ENCODE peak calls at places on chromosomes 16 and 17, in five cellular contexts. I is GM12878, Z is NT2/D1, A is HepG2, C is H1. O is an unnamed sample.

GRCh38 chr16:10100829-10101228 is 81.4 kb downstream of the GRIN2A start:
- DNase-seq in I (no peak), Z (no peak), A (no peak), C (no peak), O (no peak)

GRCh38 chr17:39845052-39845976 is 18.8 kb downstream of the IKZF3 start:
- DNase-seq in I (no peak), Z (no peak), A (no peak), C (no peak), O (no peak)

GRCh38 chr17:48162946-48163506 is 55.5 kb downstream of the SNX11 start:
- DNase-seq in I (no peak), Z (no peak), A (peak; percentile 56), C (no peak), O (peak; percentile 37)

GRCh38 chr17:82384730-82385429 is 13.3 kb downstream of the UTS2R start:
- DNase-seq in I (no peak), Z (no peak), A (peak; percentile 74), C (no peak), O (no peak)

GRCh38 chr16:3980311-3981111 is 100.0 kb upstream of the CREBBP start:
- DNase-seq in I (no peak), Z (no peak), A (no peak), C (no peak), O (no peak)

GRCh38 chr16:3645504-3646347 is 8.8 kb upstream of the DNASE1 start:
- DNase-seq in I (no peak), Z (peak; percentile 68), A (no peak), C (peak; percentile 70), O (no peak)

GRCh38 chr16:10668322-10669045 is 26.2 kb downstream of the TEKT5 start:
- DNase-seq in I (no peak), Z (no peak), A (peak; percentile 64), C (peak; percentile 57), O (peak; percentile 50)

GRCh38 chr16:69397821-69398521 is 12.2 kb upstream of the TERF2 start:
- DNase-seq in I (peak; percentile 19), Z (peak; percentile 52), A (peak; percentile 87), C (peak; percentile 64), O (peak; percentile 62)

GRCh38 chr17:6492892-6493674 is 48.8 kb downstream of the PIMREG start:
- DNase-seq in I (no peak), Z (no peak), A (peak; percentile 19), C (no peak), O (no peak)

GRCh38 chr17:78362671-78363070 is 2.8 kb upstream of the SOCS3 start:
- DNase-seq in I (no peak), Z (no peak), A (no peak), C (no peak), O (no peak)

GRCh38 chr16:85401370-85401916 is 211.7 kb upstream of the GSE1 start:
- DNase-seq in I (no peak), Z (no peak), A (no peak), C (peak; percentile 42), O (no peak)

GRCh38 chr16:80852261-80852872 is 48.0 kb upstream of the CDYL2 start:
- DNase-seq in I (no peak), Z (peak; percentile 39), A (peak; percentile 31), C (peak; percentile 54), O (peak; percentile 33)

GRCh38 chr17:72884066-72884465 is 208.4 kb downstream of the SLC39A11 start:
- DNase-seq in I (no peak), Z (no peak), A (no peak), C (no peak), O (no peak)

GRCh38 chr16:64771273-64771672 is 350.6 kb downstream of the CDH11 start:
- DNase-seq in I (no peak), Z (no peak), A (no peak), C (no peak), O (no peak)
- TF ChIP-seq SUZ12 in I (no peak), Z (no peak), A (no peak), C (no peak), O (no peak)

GRCh38 chr17:71398706-71399620 is 721.9 kb upstream of the SOX9 start:
- DNase-seq in I (no peak), Z (no peak), A (no peak), C (no peak), O (peak; percentile 44)

GRCh38 chr17:71399649-71400048 is 721.2 kb upstream of the SOX9 start:
- DNase-seq in I (no peak), Z (no peak), A (no peak), C (no peak), O (no peak)

GRCh38 chr17:71405101-71405500 is 715.7 kb upstream of the SOX9 start:
- DNase-seq in I (no peak), Z (no peak), A (no peak), C (no peak), O (no peak)

GRCh38 chr17:71402007-71402406 is 718.8 kb upstream of the SOX9 start:
- DNase-seq in I (no peak), Z (no peak), A (no peak), C (no peak), O (no peak)

DNA sequence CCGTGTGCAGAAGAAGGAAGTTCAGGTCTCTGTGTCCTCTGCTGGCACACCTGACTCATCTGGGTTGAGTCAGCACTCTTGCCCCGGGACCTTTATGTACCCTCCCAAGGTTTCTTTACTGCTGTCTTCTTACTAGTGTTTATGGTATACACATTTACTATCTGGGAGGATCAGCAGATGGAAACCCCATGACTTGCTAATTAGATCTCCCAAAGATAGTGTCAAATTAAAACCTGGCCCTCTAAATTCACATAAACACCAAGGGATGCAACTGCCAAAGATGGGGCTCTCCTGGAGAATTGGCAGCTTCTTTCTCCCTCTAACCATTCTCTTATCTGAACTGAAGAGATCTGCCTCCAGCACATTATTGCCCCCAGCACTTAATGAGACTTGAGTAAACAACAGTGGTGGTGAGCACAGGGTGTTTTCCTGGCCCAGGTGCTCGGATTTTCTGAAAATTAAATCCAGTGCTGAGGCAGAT is 718.1 kb upstream of the SOX9 start:
- DNase-seq in I (no peak), Z (no peak), A (no peak), C (no peak), O (no peak)
- TF ChIP-seq SUZ12 in I (no peak), Z (no peak), A (no peak), C (no peak), O (no peak)

GRCh38 chr17:66989076-66989475 is 24.6 kb downstream of the CACNG4 start:
- DNase-seq in I (no peak), Z (no peak), A (no peak), C (no peak), O (no peak)
- TF ChIP-seq SUZ12 in I (no peak), Z (no peak), A (no peak), C (no peak), O (no peak)

DNA sequence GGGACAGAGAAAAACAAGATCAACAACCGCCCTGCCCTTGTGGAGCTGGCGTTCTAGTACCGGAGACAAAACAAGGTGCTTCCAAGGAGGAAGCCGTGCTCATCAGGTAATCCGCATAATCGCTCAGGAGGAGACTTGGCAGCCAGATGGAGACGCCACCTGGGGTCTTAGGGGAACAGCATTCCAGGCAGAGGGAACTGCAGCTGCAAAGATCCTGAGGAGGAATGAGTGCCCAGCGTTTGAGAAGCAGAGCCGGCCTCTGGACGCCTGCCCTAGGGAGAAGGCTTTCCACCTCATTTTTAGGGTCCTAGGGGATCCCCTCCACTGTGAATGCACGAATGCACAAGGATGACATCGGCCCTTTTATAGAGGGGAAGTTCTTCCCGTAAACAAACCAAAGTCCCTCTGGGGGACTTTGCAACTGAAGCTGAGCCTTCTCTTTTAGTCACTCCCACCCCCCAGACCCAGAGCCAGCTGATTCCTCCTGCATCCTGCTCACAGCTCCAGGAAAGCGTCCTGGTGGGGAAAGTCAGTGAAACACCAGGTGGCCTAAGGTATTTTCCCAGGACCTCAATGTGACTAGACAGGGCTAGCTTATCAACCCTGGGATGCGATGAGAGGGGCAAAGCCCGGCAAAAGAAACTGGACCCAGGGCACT is 13.2 kb upstream of the MPRIP start:
- DNase-seq in I (no peak), Z (no peak), A (peak; percentile 63), C (peak; percentile 54), O (no peak)
- TF ChIP-seq SUZ12 in I (no peak), Z (no peak), A (no peak), C (no peak), O (no peak)

GRCh38 chr16:57991551-57992059 is 8.9 kb downstream of the ZNF319 start:
- DNase-seq in I (no peak), Z (no peak), A (no peak), C (no peak), O (no peak)

GRCh38 chr16:57987441-57988177 is 12.9 kb downstream of the ZNF319 start:
- DNase-seq in I (no peak), Z (no peak), A (no peak), C (no peak), O (no peak)

GRCh38 chr16:57992084-57992483 is 8.4 kb downstream of the ZNF319 start:
- DNase-seq in I (no peak), Z (no peak), A (no peak), C (no peak), O (no peak)

GRCh38 chr16:57986196-57986595 is 14.3 kb downstream of the ZNF319 start:
- DNase-seq in I (no peak), Z (no peak), A (no peak), C (no peak), O (no peak)

DNA sequence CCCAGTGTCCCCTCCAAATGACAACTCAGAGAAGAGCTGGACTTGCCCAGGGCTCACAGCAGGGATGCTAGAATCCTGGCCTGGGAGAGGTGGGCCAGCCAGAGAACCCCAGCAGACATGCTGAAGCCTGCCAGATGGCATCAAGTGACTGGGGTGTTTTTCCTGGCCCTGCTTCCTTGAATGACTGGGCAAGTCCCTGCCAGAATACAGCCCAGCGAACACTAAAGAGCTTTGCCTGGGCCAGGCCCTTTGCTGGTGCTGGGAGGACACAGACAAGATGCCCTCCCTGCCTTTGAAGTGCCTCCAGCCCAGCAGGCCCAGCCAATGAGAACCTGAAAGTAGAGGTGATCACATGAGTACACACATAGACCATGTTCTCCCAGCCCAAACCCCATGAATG is 11.5 kb downstream of the ZNF319 start:
- DNase-seq in I (no peak), Z (no peak), A (no peak), C (no peak), O (no peak)
- TF ChIP-seq SUZ12 in I (no peak), Z (no peak), A (no peak), C (no peak), O (no peak)

GRCh38 chr16:12321363-12321762 is 344.8 kb downstream of the SNX29 start:
- DNase-seq in I (no peak), Z (no peak), A (peak; percentile 66), C (no peak), O (no peak)
- TF ChIP-seq SUZ12 in I (no peak), Z (no peak), A (no peak), C (no peak), O (no peak)

DNA sequence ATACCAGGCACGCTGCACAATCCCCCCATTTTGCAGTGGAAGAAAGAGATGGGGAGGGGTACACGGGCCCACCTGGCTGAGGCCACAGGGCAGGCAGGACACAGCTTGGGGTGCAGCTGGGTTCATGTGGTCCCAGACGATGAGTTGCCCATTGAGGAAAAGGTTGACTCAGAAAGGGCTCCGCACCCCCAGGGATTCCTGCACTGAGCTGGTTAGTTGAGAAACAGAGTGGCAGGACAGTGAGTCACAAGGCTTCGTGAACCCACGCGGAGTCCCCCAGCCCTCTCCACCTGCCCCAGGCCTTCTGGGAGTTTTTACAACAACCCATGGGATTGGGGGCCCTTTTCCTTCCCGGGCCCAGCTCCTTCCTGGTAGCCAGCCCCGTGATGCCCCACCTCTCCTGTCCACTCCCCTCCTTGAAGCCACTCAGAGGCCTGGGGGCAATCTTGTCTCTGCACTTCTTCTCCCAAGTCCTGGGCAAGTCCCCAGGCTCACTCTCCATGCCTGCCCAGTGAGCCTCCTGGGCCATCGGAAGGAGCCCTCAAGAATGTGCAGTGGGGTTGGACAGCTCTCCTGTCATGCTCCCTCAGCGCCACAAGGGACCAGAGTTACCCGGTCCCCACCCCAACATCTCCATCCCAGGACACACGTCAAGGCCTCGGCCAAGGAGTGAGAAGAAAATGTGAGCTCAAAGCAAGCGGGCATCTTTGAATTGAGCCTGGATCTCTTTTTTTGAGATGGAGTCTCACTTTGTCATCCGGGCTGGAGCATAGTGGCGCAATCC is 251.2 kb downstream of the PARN start:
- DNase-seq in I (no peak), Z (no peak), A (no peak), C (no peak), O (no peak)
- TF ChIP-seq SUZ12 in I (no peak), Z (no peak), A (no peak), C (no peak), O (no peak)

O was measured in HEK293T.